ENCODE peak calls at places on chromosomes 4 and X, in six cellular contexts. N is astrocyte of the spinal cord, E is activated gamma-delta T cell, F is amygdala, R is COR-L47, M is WTC11. I is an unnamed sample.

GRCh38 chr4:80610845-80611244 is 275.3 kb downstream of the CFAP299 start:
- DNase-seq in E (no peak), R (no peak), M (no peak), N (peak; percentile 52), F (no peak), I (no peak)

GRCh38 chr4:83392562-83392961 is 57.9 kb upstream of the HPSE start:
- DNase-seq in M (no peak), F (no peak), R (no peak), E (no peak), N (no peak), I (no peak)

GRCh38 chr4:40471923-40472322 is 136.8 kb downstream of the CHRNA9 start:
- DNase-seq in M (no peak), R (no peak), N (no peak), F (no peak), E (no peak), I (no peak)

GRCh38 chr4:178148106-178148505 is 705.9 kb upstream of the AGA start:
- DNase-seq in F (no peak), R (no peak), N (no peak), M (no peak), E (no peak), I (no peak)

GRCh38 chrX:101803451-101803850 is 128.4 kb downstream of the ZMAT1 start:
- DNase-seq in F (no peak), N (no peak), M (no peak), R (no peak), E (no peak), I (no peak)

GRCh38 chrX:141220342-141221008 is 21.8 kb downstream of the SPANXC start:
- DNase-seq in E (no peak), F (no peak), R (no peak), M (no peak), N (peak; percentile 81), I (no peak)

GRCh38 chr4:3677671-3678070 is 88.5 kb upstream of the ADRA2C start:
- DNase-seq in R (no peak), E (no peak), M (peak; percentile 11), F (no peak), N (no peak), I (no peak)

GRCh38 chr4:94559351-94559806 is 107.6 kb downstream of the PDLIM5 start:
- DNase-seq in R (no peak), F (no peak), N (peak; percentile 70), M (no peak), E (no peak), I (no peak)

GRCh38 chr4:139933541-139933940 is 220.4 kb downstream of the MAML3 start:
- DNase-seq in F (no peak), N (no peak), R (no peak), M (no peak), E (no peak), I (no peak)

GRCh38 chrX:16528620-16529019 is 121.3 kb upstream of the S100G start:
- DNase-seq in M (no peak), N (no peak), F (no peak), E (no peak), R (no peak), I (no peak)

GRCh38 chr4:36665985-36666384 is 384.6 kb downstream of the DTHD1 start:
- DNase-seq in N (no peak), R (no peak), M (no peak), F (no peak), E (no peak), I (no peak)

GRCh38 chr4:115090483-115091075 is 22.8 kb downstream of the NDST4 start:
- DNase-seq in M (no peak), R (peak; percentile 72), F (no peak), N (peak; percentile 22), E (no peak), I (peak; percentile 1)

GRCh38 chrX:109389917-109390316 is 92.0 kb downstream of the GUCY2F start:
- DNase-seq in E (no peak), R (no peak), F (no peak), M (no peak), N (no peak), I (no peak)

GRCh38 chr4:125838239-125838601 is 523.5 kb downstream of the FAT4 start:
- DNase-seq in E (no peak), R (no peak), F (no peak), M (no peak), N (no peak), I (no peak)

GRCh38 chr4:181968371-181968770 is 274.8 kb upstream of the TENM3 start:
- DNase-seq in M (no peak), F (no peak), E (no peak), R (no peak), N (peak; percentile 83), I (no peak)

GRCh38 chr4:109912706-109913621 is at the start of gene EGF:
- DNase-seq in E (no peak), M (no peak), F (no peak), N (peak; percentile 63), R (no peak), I (no peak)

GRCh38 chr4:152991361-152991760 is 55.2 kb downstream of the FHDC1 start:
- DNase-seq in M (no peak), N (no peak), E (no peak), F (no peak), R (no peak), I (no peak)

GRCh38 chr4:34412233-34412632 is 1832.1 kb downstream of the ARAP2 start:
- DNase-seq in R (no peak), M (no peak), F (no peak), N (no peak), E (no peak), I (no peak)

GRCh38 chrX:131987252-131987651 is 35.9 kb upstream of the STK26 start:
- DNase-seq in M (no peak), R (no peak), F (no peak), E (no peak), N (no peak), I (no peak)

GRCh38 chr4:125322363-125322730 is 7.6 kb downstream of the FAT4 start:
- DNase-seq in E (no peak), R (no peak), M (no peak), F (no peak), N (peak; percentile 82), I (no peak)

GRCh38 chr4:7973545-7973981 is 33.9 kb upstream of the AFAP1 start:
- DNase-seq in R (no peak), E (no peak), F (no peak), M (no peak), N (peak; percentile 70), I (no peak)

GRCh38 chrX:124433186-124433585 is 86.8 kb downstream of the SH2D1A start:
- DNase-seq in R (no peak), F (no peak), N (no peak), M (no peak), E (no peak), I (no peak)

GRCh38 chr4:184259866-184260265 is 42.2 kb upstream of the ENPP6 start:
- DNase-seq in R (no peak), E (no peak), N (no peak), M (no peak), F (no peak), I (no peak)

GRCh38 chr4:32207456-32207855 is 1487.3 kb downstream of the PCDH7 start:
- DNase-seq in E (no peak), F (no peak), N (no peak), R (no peak), M (no peak), I (no peak)

GRCh38 chr4:48403779-48404178 is 62.5 kb downstream of the SLAIN2 start:
- DNase-seq in M (no peak), N (no peak), F (no peak), E (no peak), R (no peak), I (no peak)

GRCh38 chr4:119142837-119143236 is 7.2 kb downstream of the MYOZ2 start:
- DNase-seq in N (no peak), F (no peak), E (no peak), M (no peak), R (no peak), I (no peak)

GRCh38 chr4:25860586-25861421 is 2.0 kb downstream of the SEL1L3 start:
- DNase-seq in N (no peak), F (no peak), R (no peak), E (no peak), M (no peak), I (no peak)

GRCh38 chrX:99469439-99469838 is 940.6 kb downstream of the PCDH19 start:
- DNase-seq in E (no peak), N (no peak), R (no peak), M (no peak), F (no peak), I (no peak)

GRCh38 chr4:159926871-159927270 is 824.0 kb downstream of the RAPGEF2 start:
- DNase-seq in M (no peak), R (no peak), E (no peak), F (no peak), N (peak; percentile 45), I (no peak)

I was measured in iPS DF 6.9.